ENCODE peak calls at places on chromosomes 6 and 20, in five cellular contexts. J is epithelial cell of esophagus, W is GM23248, X is GM19239, N is sigmoid colon. R is an unnamed sample.

GRCh38 chr6:156801712-156802111 is 24.5 kb downstream of the ARID1B start:
- DNase-seq in J (no peak), W (no peak), X (no peak), N (no peak), R (no peak)

GRCh38 chr6:26195924-26196845 is 109.0 kb downstream of the HFE start:
- DNase-seq in J (peak), W (peak), X (no peak), N (no peak), R (no peak)

GRCh38 chr6:35486005-35486925 is 10.6 kb downstream of the TEAD3 start:
- DNase-seq in J (peak), W (no peak), X (no peak), N (peak), R (no peak)

GRCh38 chr6:73079611-73079955 is 145.7 kb downstream of the KHDC1L start:
- DNase-seq in J (peak), W (peak), X (no peak), N (no peak), R (no peak)

GRCh38 chr6:75117701-75118100 is 88.2 kb downstream of the COL12A1 start:
- DNase-seq in J (no peak), W (peak), X (no peak), N (no peak), R (no peak)

GRCh38 chr20:1334761-1335160 is 5.8 kb upstream of the SDCBP2 start:
- DNase-seq in J (peak), W (peak), X (no peak), N (no peak), R (no peak)

GRCh38 chr6:46329568-46329967 is 158.8 kb upstream of the ENPP5 start:
- DNase-seq in J (no peak), W (peak), X (no peak), N (no peak), R (no peak)

GRCh38 chr20:31715766-31716165 is 6.9 kb downstream of the BCL2L1 start:
- DNase-seq in J (no peak), W (no peak), X (no peak), N (peak), R (no peak)

GRCh38 chr6:168225471-168225901 is 94.1 kb downstream of the DACT2 start:
- DNase-seq in J (no peak), W (peak), X (no peak), N (no peak), R (no peak)

GRCh38 chr20:6231551-6231950 is 108.7 kb upstream of the FERMT1 start:
- DNase-seq in J (peak), W (peak), X (no peak), N (no peak), R (no peak)

GRCh38 chr20:37997516-37997915 is 35.7 kb downstream of the TTI1 start:
- DNase-seq in J (no peak), W (no peak), X (no peak), N (no peak), R (no peak)

GRCh38 chr6:327538-328183 is 35.4 kb downstream of the DUSP22 start:
- DNase-seq in J (no peak), W (peak), X (no peak), N (peak), R (no peak)

GRCh38 chr6:104699598-104700329 is 160.0 kb downstream of the HACE1 start:
- DNase-seq in J (no peak), W (no peak), X (no peak), N (no peak), R (no peak)

R was measured in GDM1.